ENCODE peak calls at places on chromosome X, in seven cellular contexts. E, T, R, J, F, X and L are unnamed samples.
A peak's percentile ranks its signal among the peaks of the same experiment; 100 is the strongest.

GRCh38 chrX:18146954-18147353 is 73.7 kb downstream of the BEND2 start:
- DNase-seq in J (no peak), R (no peak), F (no peak), E (no peak), X (no peak), T (no peak), L (no peak)

GRCh38 chrX:27924261-27924660 is 57.0 kb downstream of the DCAF8L1 start:
- DNase-seq in R (no peak), X (no peak), J (no peak), F (no peak), T (no peak), E (no peak), L (no peak)

GRCh38 chrX:12866451-12867377 is at the start of gene TLR7:
- DNase-seq in R (no peak), J (no peak), F (no peak), X (no peak), E (no peak), T (no peak), L (no peak)

GRCh38 chrX:66638591-66639500 is at the start of gene EDA2R:
- DNase-seq in R (no peak), X (no peak), J (no peak), E (peak; percentile 41), F (peak; percentile 13), T (no peak), L (peak; percentile 37)

GRCh38 chrX:152632445-152633097 is 5.1 kb upstream of the GABRQ start:
- DNase-seq in E (no peak), J (peak; percentile 38), X (no peak), T (no peak), R (peak; percentile 56), F (peak; percentile 47), L (no peak)

GRCh38 chrX:10242036-10242435 is 85.3 kb downstream of the CLCN4 start:
- DNase-seq in X (no peak), T (no peak), R (no peak), F (no peak), J (no peak), E (no peak), L (no peak)

GRCh38 chrX:70039758-70040157 is 10.0 kb downstream of the AWAT2 start:
- DNase-seq in R (no peak), J (no peak), F (no peak), E (peak; percentile 30), T (no peak), X (no peak), L (no peak)

GRCh38 chrX:119477812-119478232 is 9.6 kb downstream of the SLC25A5 start:
- DNase-seq in F (peak; percentile 54), X (no peak), E (peak; percentile 69), T (no peak), J (peak; percentile 17), R (peak; percentile 42), L (peak; percentile 36)

GRCh38 chrX:18594079-18594478 is 77.8 kb downstream of the RS1 start:
- DNase-seq in T (no peak), F (no peak), J (no peak), E (no peak), X (no peak), R (no peak), L (no peak)

GRCh38 chrX:119685225-119686066 is 7.5 kb downstream of the SEPTIN6 start:
- DNase-seq in E (peak; percentile 65), T (peak; percentile 73), F (no peak), X (no peak), R (no peak), J (no peak), L (no peak)

GRCh38 chrX:33211356-33212254 is at the start of gene DMD:
- DNase-seq in T (peak; percentile 87), F (peak; percentile 20), E (peak; percentile 57), R (no peak), J (no peak), X (no peak), L (peak; percentile 19)

GRCh38 chrX:50747471-50747900 is 66.5 kb downstream of the SHROOM4 start:
- DNase-seq in E (no peak), J (no peak), T (no peak), R (no peak), F (no peak), X (no peak), L (no peak)

GRCh38 chrX:135330709-135331108 is 21.4 kb downstream of the ETDC start:
- DNase-seq in R (no peak), X (no peak), E (no peak), F (no peak), J (no peak), T (no peak), L (no peak)

GRCh38 chrX:139077303-139078131 is 366.0 kb upstream of the FGF13 start:
- DNase-seq in R (no peak), T (no peak), J (no peak), E (no peak), F (no peak), X (no peak), L (no peak)

GRCh38 chrX:8067754-8068469 is 103.2 kb downstream of the VCX2 start:
- DNase-seq in J (no peak), E (no peak), X (no peak), T (no peak), R (no peak), F (no peak), L (no peak)

GRCh38 chrX:115892787-115893671 is 277.5 kb upstream of the AGTR2 start:
- DNase-seq in J (no peak), T (peak; percentile 80), R (peak; percentile 70), X (no peak), F (peak; percentile 81), E (peak; percentile 44), L (peak; percentile 68)

GRCh38 chrX:38654302-38654701 is 93.0 kb downstream of the TSPAN7 start:
- DNase-seq in J (no peak), T (no peak), E (no peak), F (no peak), X (no peak), R (no peak), L (no peak)

GRCh38 chrX:16208601-16209000 is 41.3 kb downstream of the MAGEB17 start:
- DNase-seq in X (no peak), J (no peak), T (no peak), F (no peak), E (no peak), R (no peak), L (no peak)

GRCh38 chrX:19824603-19825002 is 62.8 kb downstream of the SH3KBP1 start:
- DNase-seq in T (no peak), R (no peak), X (no peak), J (no peak), E (no peak), F (no peak), L (no peak)

GRCh38 chrX:57817302-57817701 is 93.0 kb downstream of the ZXDA start:
- DNase-seq in T (no peak), R (no peak), E (no peak), J (no peak), X (no peak), F (no peak), L (no peak)

GRCh38 chrX:81377329-81377728 is 175.4 kb downstream of the SH3BGRL start:
- DNase-seq in X (no peak), E (no peak), R (no peak), T (no peak), J (no peak), F (no peak), L (no peak)

GRCh38 chrX:2694868-2695267 is 3.8 kb downstream of the CD99 start:
- DNase-seq in T (no peak), E (no peak), X (no peak), F (no peak), R (no peak), J (no peak), L (no peak)

GRCh38 chrX:2697306-2697705 is 6.2 kb downstream of the CD99 start:
- DNase-seq in X (no peak), R (no peak), E (no peak), T (no peak), J (no peak), F (no peak), L (no peak)

GRCh38 chrX:2698604-2699003 is 7.5 kb downstream of the CD99 start:
- DNase-seq in R (no peak), F (no peak), T (no peak), X (no peak), J (no peak), E (no peak), L (no peak)

GRCh38 chrX:2697741-2698294 is 6.7 kb downstream of the CD99 start:
- DNase-seq in E (no peak), R (no peak), J (no peak), T (no peak), X (no peak), F (no peak), L (no peak)

GRCh38 chrX:2696698-2697215 is 5.7 kb downstream of the CD99 start:
- DNase-seq in X (no peak), R (no peak), T (no peak), F (no peak), J (no peak), E (no peak), L (no peak)
- TF ChIP-seq EP300 in X (no peak), R (no peak), T (no peak), F (no peak), J (peak; percentile 47), E (no peak), L (no peak)

DNA sequence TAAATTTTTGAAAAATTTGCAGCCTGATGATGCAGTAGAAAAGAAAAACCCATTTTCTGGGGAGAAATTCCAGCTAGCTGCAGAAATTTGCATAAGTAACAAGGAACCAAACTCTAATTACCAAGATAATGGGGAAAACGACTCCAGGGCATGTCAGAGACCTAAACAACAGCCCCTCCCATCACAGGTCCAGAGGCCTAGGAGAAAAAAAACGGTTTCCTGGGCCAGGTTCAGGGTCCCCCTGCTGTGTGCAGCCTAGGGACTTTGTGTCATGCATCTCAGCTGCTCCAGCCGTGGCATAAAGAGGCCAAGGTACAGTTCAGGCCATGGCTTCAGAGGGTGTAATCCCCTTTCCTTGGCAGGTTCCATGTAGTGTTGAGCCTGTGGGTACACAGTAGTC is 733.7 kb upstream of the CT83 start:
- DNase-seq in E (no peak), R (no peak), J (no peak), X (no peak), F (no peak), T (no peak), L (no peak)
- H3K27ac ChIP-seq in E (no peak overlapping the region), R (no peak overlapping the region), J (no peak overlapping the region), X (no peak overlapping the region), F (no peak overlapping the region), T (no peak overlapping the region), L (no peak overlapping the region)

DNA sequence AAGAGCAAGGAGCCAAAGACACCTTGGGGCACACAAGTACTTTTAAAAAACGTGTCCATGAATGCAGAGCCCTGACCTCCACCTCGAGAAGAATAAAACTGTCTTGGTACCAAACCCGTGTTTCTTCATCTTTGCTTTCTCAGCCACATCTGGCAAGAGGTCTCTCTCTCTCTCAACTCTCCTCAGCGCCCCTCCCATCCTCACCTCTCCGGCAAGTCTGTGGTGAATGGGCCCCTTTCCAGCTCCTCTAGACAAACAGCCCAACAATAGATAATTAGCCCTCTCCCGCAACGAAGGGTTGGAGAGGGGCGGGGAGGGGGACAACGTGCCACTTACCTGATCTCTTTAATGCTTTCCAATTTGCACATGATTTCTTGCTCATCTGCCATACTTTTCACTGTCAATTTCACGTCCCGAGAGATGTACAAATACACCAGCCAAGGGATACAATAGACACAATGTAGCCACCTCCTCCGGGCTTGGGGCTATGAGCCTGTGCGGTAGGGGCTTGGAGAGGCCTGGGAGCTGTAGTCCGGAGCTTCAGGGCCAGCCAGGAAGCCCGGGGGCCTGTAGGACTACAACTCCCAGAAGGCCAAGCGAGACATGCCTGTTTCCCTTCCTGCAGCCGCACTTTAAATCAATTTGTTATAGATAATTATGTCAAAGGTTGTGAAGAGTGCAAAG is at the start of gene ZC4H2:
- DNase-seq in T (peak; percentile 85), X (peak; percentile 73), J (peak; percentile 26), F (peak; percentile 80), E (peak; percentile 83), R (peak; percentile 75), L (peak; percentile 70)
- TF ChIP-seq EP300 in T (no peak), X (no peak), J (no peak), F (no peak), E (no peak), R (no peak), L (no peak)

GRCh38 chrX:110531873-110532272 is 173.2 kb downstream of the RTL9 start:
- DNase-seq in F (no peak), J (no peak), X (no peak), T (no peak), R (no peak), E (no peak), L (no peak)
- H3K27ac ChIP-seq in F (no peak overlapping the region), J (no peak overlapping the region), X (no peak overlapping the region), T (no peak overlapping the region), R (no peak overlapping the region), E (no peak overlapping the region), L (no peak overlapping the region)